ENCODE peak calls at places on chromosomes 5 and 9, in five cellular contexts. X is SK-N-SH, F is heart right ventricle, D is keratinocyte, B is left ventricle myocardium inferior. H is an unnamed sample. For H3K36me3 and H3K27me3, the result is how much of the 10 kb centered on the place peaks cover.

GRCh38 chr5:61575103-61575502 is 243.0 kb downstream of the ZSWIM6 start:
- DNase-seq in F (no peak), X (peak), D (peak), B (no peak), H (no peak)

GRCh38 chr9:72150172-72150571 is 932 bp downstream of the GDA start:
- DNase-seq in B (no peak), F (no peak), X (no peak), D (no peak), H (no peak)

GRCh38 chr5:23994581-23995370 is 487.4 kb downstream of the PRDM9 start:
- DNase-seq in X (no peak), B (no peak), D (no peak), F (no peak), H (peak)

GRCh38 chr9:68552700-68553099 is 12.0 kb upstream of the TMEM252 start:
- DNase-seq in D (no peak), X (no peak), F (no peak), B (no peak), H (no peak)

GRCh38 chr5:80867233-80867632 is 92.9 kb upstream of the RASGRF2 start:
- DNase-seq in B (no peak), D (no peak), F (no peak), X (no peak), H (no peak)

GRCh38 chr9:134335095-134335489 is 8.8 kb downstream of the RXRA start:
- DNase-seq in F (no peak), X (no peak), B (no peak), D (no peak), H (no peak)

GRCh38 chr9:114176601-114177295 is 21.4 kb downstream of the COL27A1 start:
- DNase-seq in D (no peak), X (peak), F (no peak), B (no peak), H (no peak)

GRCh38 chr5:158538506-158539074 is 561.1 kb downstream of the EBF1 start:
- DNase-seq in D (no peak), B (peak), F (no peak), X (no peak), H (peak)

GRCh38 chr5:44294492-44294891 is 94.7 kb downstream of the FGF10 start:
- DNase-seq in X (no peak), D (no peak), B (peak), F (peak), H (no peak)

GRCh38 chr5:170377027-170377426 is 12.1 kb downstream of the KCNMB1 start:
- DNase-seq in F (no peak), B (no peak), X (no peak), D (no peak), H (no peak)

GRCh38 chr9:132020845-132021510 is 58.7 kb downstream of the MED27 start:
- DNase-seq in D (no peak), X (no peak), F (no peak), B (no peak), H (no peak)

GRCh38 chr5:142896325-142897007 is 126.3 kb downstream of the ARHGAP26 start:
- DNase-seq in B (no peak), D (no peak), F (no peak), X (no peak), H (no peak)

GRCh38 chr9:32423371-32423770 is 38.9 kb downstream of the ACO1 start:
- DNase-seq in D (no peak), X (no peak), F (no peak), B (no peak), H (no peak)

DNA sequence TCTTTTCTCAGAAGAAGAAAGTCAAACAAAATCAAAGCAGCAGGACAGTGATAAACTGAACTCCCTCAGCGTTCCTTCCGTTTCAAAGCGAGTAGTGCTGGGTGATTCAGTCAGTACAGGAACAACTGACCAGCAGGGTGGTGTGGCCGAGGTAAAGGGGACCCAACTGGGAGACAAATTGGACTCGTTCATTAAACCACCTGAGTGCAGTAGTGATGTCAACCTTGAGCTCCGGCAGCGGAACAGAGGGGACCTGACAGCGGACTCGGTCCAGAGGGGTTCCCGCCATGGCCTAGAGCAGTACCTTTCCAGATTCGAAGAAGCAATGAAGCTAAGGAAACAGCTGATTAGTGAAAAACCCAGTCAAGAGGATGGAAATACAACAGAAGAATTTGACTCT is 2.7 kb downstream of the CAMLG start:
- DNase-seq in B (no peak), F (no peak), X (no peak), D (no peak), H (no peak)
- H3K4me3 ChIP-seq in B (no peak), F (no peak), X (no peak), D (no peak), H (no peak)

GRCh38 chr5:95895771-95896170 is 65.9 kb downstream of the ELL2 start:
- DNase-seq in X (no peak), D (no peak), F (no peak), B (peak), H (peak)
- H3K36me3 ChIP-seq in X (half or more), D (half or more), F (half or more), B (half or more), H (under half)

DNA sequence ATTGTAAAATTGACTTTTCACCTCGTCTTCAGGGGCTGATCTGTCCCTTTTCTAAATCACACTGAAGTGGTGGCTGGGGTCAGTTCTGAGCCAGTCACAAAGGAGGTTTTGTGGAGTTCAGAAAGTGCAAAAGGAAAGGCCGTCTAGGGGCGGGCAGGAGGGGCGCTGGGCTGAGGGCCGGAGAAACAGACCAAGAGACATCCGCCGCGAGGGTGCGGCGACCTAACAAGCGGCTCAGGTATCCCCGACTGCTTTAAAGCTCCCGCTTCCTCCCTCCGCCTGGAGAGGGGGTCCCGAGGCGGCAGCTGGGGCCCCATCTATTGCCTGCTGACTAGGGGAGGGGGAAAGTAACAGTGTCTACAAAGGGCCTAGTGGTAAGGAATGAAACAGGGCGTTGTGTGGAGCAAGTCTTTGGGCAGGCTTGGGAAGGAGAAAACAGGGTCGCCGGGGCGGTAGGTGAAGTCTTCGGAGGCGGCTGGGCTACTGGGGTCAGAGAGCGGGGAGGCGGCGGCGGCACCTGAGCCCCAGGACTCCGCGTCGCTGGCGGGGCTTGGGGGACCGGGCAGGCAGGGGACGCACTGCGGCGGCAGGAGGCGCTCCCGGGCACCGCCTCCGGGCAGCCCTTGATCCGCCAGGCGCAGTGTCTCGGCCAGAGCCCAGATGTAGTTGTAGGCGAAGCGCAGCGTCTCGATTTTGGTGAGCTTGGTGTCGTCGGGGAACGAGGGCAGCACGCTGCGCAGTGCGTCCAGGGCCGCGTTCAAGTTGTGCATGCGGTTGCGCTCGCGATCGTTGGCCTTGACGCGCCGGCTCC is 950 bp downstream of the NEUROG1 start:
- DNase-seq in F (no peak), B (no peak), D (no peak), X (peak), H (peak)
- H3K27me3 ChIP-seq in F (half or more), B (half or more), D (half or more), X (half or more), H (half or more)

GRCh38 chr5:95861221-95861857 is 38.8 kb upstream of the GLRX start:
- DNase-seq in F (peak), X (no peak), B (peak), D (no peak), H (no peak)
- H3K4me3 ChIP-seq in F (no peak), X (no peak), B (no peak), D (no peak), H (no peak)

DNA sequence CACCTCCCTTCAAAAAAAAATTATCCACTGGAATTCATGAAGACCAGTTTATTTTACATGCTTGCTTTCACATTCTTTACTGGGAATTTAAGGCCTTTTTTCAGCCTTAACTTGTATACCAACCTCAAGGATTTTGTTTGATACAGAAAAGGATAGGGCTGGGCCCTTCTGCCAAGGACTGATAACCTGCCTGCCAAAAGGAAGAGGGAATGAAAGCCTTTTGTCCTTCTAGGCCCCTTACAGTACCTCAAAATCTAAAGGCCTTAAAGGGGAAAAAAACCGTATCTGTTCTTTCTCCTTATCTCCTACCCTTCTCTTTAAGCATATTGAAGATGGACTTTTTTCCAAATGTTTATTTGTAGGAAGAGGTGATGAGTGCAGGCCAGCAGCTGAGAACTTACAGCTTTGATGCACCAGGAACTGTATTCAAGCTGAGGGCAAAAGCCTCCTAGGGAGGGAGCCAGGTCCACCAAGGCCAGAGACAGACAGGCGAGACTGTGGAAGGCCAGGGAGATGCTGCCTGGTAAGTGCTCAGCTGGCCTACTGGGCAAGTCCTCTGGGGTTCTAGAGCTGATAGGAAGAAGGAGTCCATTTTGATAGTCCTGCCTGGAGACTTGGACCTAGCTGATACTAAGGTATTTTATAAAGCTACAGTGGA is 31.8 kb downstream of the FAXDC2 start:
- DNase-seq in B (no peak), X (no peak), F (no peak), D (no peak), H (no peak)
- H3K36me3 ChIP-seq in B (half or more), X (half or more), F (half or more), D (half or more), H (under half)

H was measured in H7.